ENCODE peak calls at places on chromosomes 5 and 9, in four cellular contexts. F is ascending aorta, H is SJSA1, V is GM19239. B is an unnamed sample.

GRCh38 chr5:57499262-57500050 is 16.8 kb upstream of the ACTBL2 start:
- DNase-seq in F (no peak), H (peak), V (peak), B (no peak)

GRCh38 chr5:135236187-135236835 is 162.7 kb downstream of the MACROH2A1 start:
- DNase-seq in F (no peak), H (no peak), V (no peak), B (peak)

GRCh38 chr5:2896371-2897275 is 145.1 kb upstream of the IRX2 start:
- DNase-seq in F (no peak), H (no peak), V (no peak), B (peak)

GRCh38 chr5:105475401-105475800 is 1912.8 kb upstream of the NUDT12 start:
- DNase-seq in F (no peak), H (no peak), V (no peak), B (no peak)

GRCh38 chr5:89729623-89730390 is 679.7 kb downstream of the CETN3 start:
- DNase-seq in F (no peak), H (peak), V (no peak), B (no peak)

GRCh38 chr5:54876-55569 is 36.9 kb upstream of the PLEKHG4B start:
- DNase-seq in F (no peak), H (no peak), V (no peak), B (no peak)

GRCh38 chr5:90173299-90174030 is 236.1 kb downstream of the CETN3 start:
- DNase-seq in F (no peak), H (no peak), V (no peak), B (no peak)

GRCh38 chr5:31047007-31047406 is 146.5 kb upstream of the CDH6 start:
- DNase-seq in F (no peak), H (no peak), V (no peak), B (no peak)

GRCh38 chr5:129244478-129244877 is 149.9 kb downstream of the ISOC1 start:
- DNase-seq in F (no peak), H (no peak), V (no peak), B (no peak)

GRCh38 chr5:13664377-13664776 is 280.1 kb downstream of the DNAH5 start:
- DNase-seq in F (no peak), H (no peak), V (no peak), B (no peak)

GRCh38 chr5:176577312-176578176 is 28.4 kb downstream of the CDHR2 start:
- DNase-seq in F (no peak), H (no peak), V (no peak), B (no peak)

GRCh38 chr5:27217160-27217956 is 179.0 kb upstream of the CDH9 start:
- DNase-seq in F (no peak), H (no peak), V (no peak), B (no peak)

GRCh38 chr5:139637438-139638089 is 10.6 kb upstream of the CXXC5 start:
- DNase-seq in F (no peak), H (peak), V (peak), B (peak)

GRCh38 chr5:107549567-107549966 is 121.2 kb downstream of the EFNA5 start:
- DNase-seq in F (no peak), H (no peak), V (no peak), B (no peak)

GRCh38 chr9:123775885-123776284 is 154.0 kb downstream of the DENND1A start:
- DNase-seq in F (no peak), H (no peak), V (no peak), B (no peak)

GRCh38 chr9:79360387-79361347 is 211.1 kb upstream of the TLE4 start:
- DNase-seq in F (no peak), H (peak), V (no peak), B (no peak)

GRCh38 chr5:80865547-80865946 is 94.6 kb upstream of the RASGRF2 start:
- DNase-seq in F (no peak), H (no peak), V (no peak), B (no peak)

GRCh38 chr5:98482321-98483111 is 290.9 kb upstream of the RGMB start:
- DNase-seq in F (no peak), H (no peak), V (no peak), B (no peak)

GRCh38 chr5:103624748-103625147 is 62.2 kb upstream of the NUDT12 start:
- DNase-seq in F (no peak), H (no peak), V (no peak), B (no peak)

GRCh38 chr5:103262422-103262871 is 3.9 kb downstream of the MACIR start:
- DNase-seq in F (no peak), H (no peak), V (no peak), B (no peak)

GRCh38 chr5:159891371-159891770 is 24.9 kb upstream of the ADRA1B start:
- DNase-seq in F (no peak), H (no peak), V (no peak), B (no peak)

GRCh38 chr5:93378073-93378472 is 202.9 kb downstream of the NR2F1-AS1 start:
- DNase-seq in F (no peak), H (no peak), V (no peak), B (no peak)

GRCh38 chr5:154698681-154699275 is 56.4 kb upstream of the LARP1 start:
- DNase-seq in F (no peak), H (no peak), V (no peak), B (no peak)

GRCh38 chr9:121776009-121776738 is 124.7 kb downstream of the DAB2IP start:
- DNase-seq in F (peak), H (no peak), V (no peak), B (no peak)